ENCODE peak calls at places on chromosome X, in four cellular contexts. Z is NT2/D1, D is HL-60, S is hippocampal formation. X is an unnamed sample.

GRCh38 chrX:131987252-131987651 is 35.9 kb upstream of the STK26 start:
- DNase-seq in D (peak; percentile 61), Z (no peak), S (no peak), X (no peak)

GRCh38 chrX:46574941-46575381 is 1.4 kb downstream of the CHST7 start:
- DNase-seq in S (no peak), Z (no peak), D (peak; percentile 14), X (no peak)

GRCh38 chrX:51852096-51852495 is 41.3 kb upstream of the MAGED1 start:
- DNase-seq in D (no peak), S (no peak), Z (no peak), X (no peak)

GRCh38 chrX:120575379-120576114 is 14.8 kb upstream of the CUL4B start:
- DNase-seq in Z (no peak), D (no peak), S (no peak), X (no peak)

GRCh38 chrX:87664381-87664780 is 146.8 kb downstream of the KLHL4 start:
- DNase-seq in Z (no peak), D (peak; percentile 5), S (peak; percentile 59), X (no peak)

GRCh38 chrX:115031989-115032388 is 14.6 kb upstream of the IL13RA2 start:
- DNase-seq in D (no peak), Z (no peak), S (no peak), X (no peak)

GRCh38 chrX:9829308-9830267 is 43.4 kb downstream of the SHROOM2 start:
- DNase-seq in Z (no peak), S (no peak), D (no peak), X (no peak)

GRCh38 chrX:6777211-6778002 is 242.5 kb upstream of the VCX3A start:
- DNase-seq in Z (no peak), D (no peak), S (no peak), X (no peak)

GRCh38 chrX:130699618-130700017 is 203.4 kb downstream of the ENOX2 start:
- DNase-seq in D (no peak), S (no peak), Z (no peak), X (no peak)

GRCh38 chrX:109533631-109534030 is 3.0 kb upstream of the NXT2 start:
- DNase-seq in D (no peak), Z (no peak), S (no peak), X (no peak)

GRCh38 chrX:110665636-110666035 is 130.0 kb downstream of the CHRDL1 start:
- DNase-seq in D (peak; percentile 22), Z (peak; percentile 47), S (no peak), X (no peak)

GRCh38 chrX:34341258-34341657 is 209.1 kb upstream of the FAM47A start:
- DNase-seq in Z (no peak), D (no peak), S (no peak), X (no peak)

GRCh38 chrX:1860936-1861670 is 246.2 kb downstream of the ASMT start:
- DNase-seq in Z (no peak), S (no peak), D (no peak), X (no peak)

GRCh38 chrX:41722816-41723215 is 1.2 kb upstream of the GPR82 start:
- DNase-seq in Z (no peak), D (no peak), S (no peak), X (no peak)

GRCh38 chrX:68571292-68572256 is 72.7 kb downstream of the YIPF6 start:
- DNase-seq in Z (no peak), S (no peak), D (no peak), X (no peak)

GRCh38 chrX:101759000-101759399 is 99.3 kb upstream of the ARMCX2 start:
- DNase-seq in D (peak; percentile 7), Z (peak; percentile 68), S (peak; percentile 14), X (no peak)

GRCh38 chrX:41781500-41781899 is 57.5 kb downstream of the GPR82 start:
- DNase-seq in S (no peak), D (peak; percentile 12), Z (peak; percentile 44), X (no peak)

X was measured in ureter.